ENCODE peak calls at places on chromosomes 6 and 20, in five cellular contexts. L is breast epithelium, R is ovary, I is tibial artery, N is substantia nigra. S is an unnamed sample.

GRCh38 chr20:40812415-40813212 is 123.6 kb upstream of the MAFB start:
- DNase-seq in L (no peak), R (no peak), I (no peak), N (no peak), S (no peak)

GRCh38 chr20:45987108-45987780 is 15.2 kb upstream of the ZNF335 start:
- DNase-seq in L (peak; percentile 70), N (no peak), I (no peak), R (peak; percentile 77), S (peak; percentile 76)

GRCh38 chr20:59123011-59123676 is 40.5 kb upstream of the ZNF831 start:
- DNase-seq in N (no peak), I (no peak), L (no peak), R (no peak), S (peak; percentile 31)

GRCh38 chr6:99026135-99026534 is 78.4 kb upstream of the FBXL4 start:
- DNase-seq in N (no peak), R (no peak), L (no peak), I (no peak), S (no peak)

GRCh38 chr20:1875762-1876161 is 19.4 kb upstream of the SIRPA start:
- DNase-seq in L (no peak), N (no peak), I (no peak), R (no peak), S (no peak)

GRCh38 chr6:167782698-167783517 is 43.8 kb upstream of the AFDN start:
- DNase-seq in L (no peak), R (no peak), N (no peak), I (peak; percentile 24), S (no peak)

GRCh38 chr20:5221078-5221430 is 94.2 kb downstream of the CDS2 start:
- DNase-seq in L (no peak), I (no peak), N (no peak), R (no peak), S (no peak)

GRCh38 chr20:32564921-32565734 is 20.0 kb downstream of the NOL4L start:
- DNase-seq in N (no peak), R (no peak), I (peak; percentile 78), L (no peak), S (no peak)

GRCh38 chr20:44475372-44475693 is 341 bp upstream of the TTPAL start:
- DNase-seq in R (no peak), I (no peak), N (no peak), L (no peak), S (no peak)

GRCh38 chr20:4470375-4470774 is 251.3 kb upstream of the PRND start:
- DNase-seq in R (no peak), L (no peak), N (no peak), I (no peak), S (no peak)

GRCh38 chr20:14310977-14311654 is 26.3 kb downstream of the FLRT3 start:
- DNase-seq in I (no peak), L (no peak), R (no peak), N (no peak), S (no peak)

GRCh38 chr6:116111552-116112528 is 11.2 kb downstream of the NT5DC1 start:
- DNase-seq in N (no peak), L (no peak), I (no peak), R (no peak), S (no peak)

GRCh38 chr6:74971631-74972030 is 234.2 kb downstream of the COL12A1 start:
- DNase-seq in N (no peak), L (no peak), I (no peak), R (no peak), S (no peak)

GRCh38 chr20:19855426-19855825 is 97.4 kb downstream of the RIN2 start:
- DNase-seq in I (no peak), N (no peak), L (no peak), R (no peak), S (no peak)

GRCh38 chr6:92376711-92377110 is 1042.6 kb downstream of the EPHA7 start:
- DNase-seq in L (no peak), R (no peak), N (no peak), I (no peak), S (no peak)

GRCh38 chr20:57426156-57426769 is 35.1 kb downstream of the RBM38 start:
- DNase-seq in N (no peak), R (no peak), I (no peak), L (no peak), S (no peak)

GRCh38 chr20:57928181-57928967 is 218.6 kb upstream of the PMEPA1 start:
- DNase-seq in I (no peak), L (no peak), N (no peak), R (no peak), S (no peak)

GRCh38 chr6:41515995-41516394 is 30.2 kb upstream of the FOXP4 start:
- DNase-seq in R (no peak), I (no peak), L (no peak), N (no peak), S (no peak)

GRCh38 chr6:16393326-16393725 is 154.9 kb downstream of the GMPR start:
- DNase-seq in N (no peak), R (no peak), I (no peak), L (no peak), S (no peak)

GRCh38 chr6:4644962-4645361 is 131.2 kb upstream of the CDYL start:
- DNase-seq in L (no peak), N (no peak), I (no peak), R (no peak), S (no peak)

GRCh38 chr6:4055420-4056041 is 23.4 kb downstream of the FAM217A start:
- DNase-seq in N (no peak), R (no peak), L (no peak), I (no peak), S (no peak)

GRCh38 chr6:129659167-129659566 is 50.8 kb downstream of the ARHGAP18 start:
- DNase-seq in R (no peak), N (no peak), L (no peak), I (no peak), S (no peak)

GRCh38 chr6:74505391-74505790 is 700.5 kb downstream of the COL12A1 start:
- DNase-seq in I (no peak), R (no peak), L (no peak), N (no peak), S (no peak)

GRCh38 chr20:9200620-9201019 is 131.7 kb downstream of the PLCB4 start:
- DNase-seq in L (no peak), R (no peak), I (no peak), N (no peak), S (no peak)

GRCh38 chr20:52191132-52191435 is 495 bp downstream of the ZFP64 start:
- DNase-seq in L (no peak), I (no peak), N (no peak), R (no peak), S (no peak)

DNA sequence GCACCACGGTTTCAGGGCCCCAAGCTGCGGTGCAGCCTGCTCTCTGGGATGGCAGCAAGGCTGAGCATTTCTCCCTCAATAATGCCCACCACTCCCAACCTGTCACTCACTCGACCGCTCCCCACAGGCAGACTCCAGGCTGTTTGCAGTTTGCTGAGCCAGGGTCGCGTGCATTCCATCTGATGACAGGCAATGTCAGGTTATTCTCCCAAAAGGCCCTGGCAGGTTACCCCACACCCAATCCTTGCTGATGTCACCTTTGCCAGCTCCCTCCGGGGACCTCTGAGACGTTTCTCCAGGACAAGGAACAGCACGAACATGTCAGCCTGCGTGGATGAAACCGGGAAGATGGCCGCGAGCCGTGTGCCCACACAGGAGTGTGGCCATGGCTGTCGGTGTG is 7.1 kb upstream of the SLCO4A1 start:
- DNase-seq in R (no peak), I (no peak), L (no peak), N (no peak), S (no peak)
- H3K27ac ChIP-seq in R (no peak overlapping the region), I (no peak overlapping the region), L (no peak overlapping the region), N (no peak overlapping the region), S (no peak overlapping the region)

GRCh38 chr6:135581211-135581610 is 83.7 kb upstream of the AHI1 start:
- DNase-seq in R (no peak), L (no peak), I (no peak), N (no peak), S (no peak)

GRCh38 chr6:135583256-135583758 is 85.8 kb upstream of the AHI1 start:
- DNase-seq in N (no peak), R (no peak), L (no peak), I (no peak), S (no peak)

GRCh38 chr6:135586844-135587243 is 89.3 kb upstream of the AHI1 start:
- DNase-seq in I (no peak), L (no peak), N (no peak), R (no peak), S (no peak)

GRCh38 chr6:135592276-135592675 is 94.7 kb upstream of the AHI1 start:
- DNase-seq in R (no peak), N (no peak), I (no peak), L (no peak), S (no peak)

DNA sequence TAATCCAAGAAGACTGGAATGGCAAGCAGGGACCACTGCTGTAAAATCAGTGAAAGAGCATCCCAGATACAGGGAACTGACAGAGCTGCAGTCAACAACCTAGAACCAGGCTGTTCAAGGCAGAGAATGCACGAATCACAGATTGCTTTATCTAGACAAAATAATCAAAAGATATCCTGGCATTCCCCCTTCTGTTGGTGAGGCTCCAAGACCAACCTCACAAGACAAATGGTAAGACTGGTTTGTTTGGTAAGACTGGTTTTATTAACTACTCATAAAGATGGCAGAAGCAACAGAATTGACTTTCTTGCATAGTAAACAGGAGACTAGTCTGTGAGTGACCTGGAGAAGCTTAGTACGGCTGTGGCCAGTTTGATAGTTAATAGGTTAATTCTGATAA is 88.8 kb upstream of the AHI1 start:
- DNase-seq in L (no peak), I (no peak), N (no peak), R (no peak), S (no peak)
- H3K27ac ChIP-seq in L (no peak overlapping the region), I (no peak overlapping the region), N (no peak overlapping the region), R (no peak overlapping the region), S (no peak overlapping the region)

DNA sequence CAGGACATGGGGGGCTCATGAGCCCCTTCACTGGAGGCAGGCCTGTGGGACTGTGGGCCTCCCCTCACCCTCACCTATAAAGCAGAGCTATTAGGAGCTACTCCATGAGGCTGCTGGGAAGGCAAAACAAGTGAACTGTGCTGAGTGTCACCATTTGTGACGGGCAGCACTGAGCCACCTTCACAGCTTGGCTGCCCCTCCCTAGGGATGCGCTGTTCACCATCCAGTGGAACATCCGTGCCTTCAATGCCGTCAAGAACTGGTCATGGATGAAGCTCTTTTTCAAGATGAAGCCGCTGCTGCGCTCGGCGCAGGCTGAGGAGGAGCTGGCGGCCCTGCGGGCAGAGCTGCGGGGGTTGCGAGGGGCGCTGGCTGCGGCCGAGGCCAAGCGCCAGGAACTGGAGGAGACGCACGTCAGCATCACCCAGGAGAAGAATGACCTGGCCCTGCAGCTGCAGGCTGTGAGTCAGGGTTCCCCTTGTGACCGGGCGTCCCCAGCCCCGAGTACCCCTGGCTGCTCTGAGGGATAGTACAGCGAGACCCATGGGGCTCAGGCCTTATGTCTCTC is 38.4 kb downstream of the MYH7B start:
- DNase-seq in N (no peak), R (no peak), I (no peak), L (no peak), S (no peak)
- H3K27ac ChIP-seq in N (peak overlapping the region; percentile 49), R (no peak overlapping the region), I (no peak overlapping the region), L (peak overlapping the region; percentile 9), S (no peak overlapping the region)

DNA sequence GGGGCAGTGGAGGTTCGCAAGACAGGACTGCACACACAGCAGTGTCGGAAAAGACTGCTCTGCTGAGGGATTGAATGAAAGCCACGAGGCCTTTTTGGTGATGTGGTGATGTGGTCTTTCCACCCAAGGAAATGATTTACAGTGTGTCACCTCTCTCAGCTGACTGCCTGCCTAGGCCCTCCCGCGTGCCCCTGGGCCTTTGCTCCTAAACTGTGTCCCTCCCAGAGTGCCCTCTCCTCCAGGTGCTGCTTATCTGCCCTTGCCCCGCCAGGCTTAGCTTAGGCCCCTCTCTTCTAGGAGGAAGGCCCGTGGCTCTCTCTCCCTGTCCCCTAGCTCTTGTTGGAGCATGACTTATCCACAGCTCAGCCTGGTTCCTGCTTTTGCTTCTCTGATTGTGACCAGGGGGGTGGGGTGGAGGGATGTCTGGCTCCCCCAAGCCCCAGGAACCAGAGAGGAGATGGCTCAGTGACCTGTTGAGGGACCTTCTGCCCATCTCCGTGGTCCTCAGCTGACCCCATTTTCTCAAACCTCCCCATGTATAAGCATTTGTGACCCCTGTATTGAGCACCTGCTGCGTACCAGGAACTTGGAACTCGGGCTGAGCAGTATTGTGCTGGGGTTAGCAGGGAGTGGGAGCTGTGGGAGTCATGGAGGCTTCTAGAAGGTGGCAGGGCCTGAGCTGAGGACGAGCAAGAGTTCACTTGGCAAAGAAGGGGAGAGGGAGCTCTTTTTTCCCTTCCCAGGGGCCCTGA is 2.1 kb downstream of the SRC start:
- DNase-seq in R (peak; percentile 35), N (no peak), I (peak; percentile 64), L (no peak), S (no peak)
- H3K27ac ChIP-seq in R (no peak overlapping the region), N (no peak overlapping the region), I (peak overlapping the region; percentile 99), L (peak overlapping the region; percentile 90), S (no peak overlapping the region)